ENCODE peak calls at places on chromosomes 4 and X, in five cellular contexts. M is A549, E is IMR-90, Z is SK-N-SH, O is K562. I is an unnamed sample.

GRCh38 chrX:39582091-39582490 is 515.7 kb downstream of the BCOR start:
- DNase-seq in M (peak; percentile 11), E (no peak), Z (no peak), O (no peak), I (no peak)

GRCh38 chr4:141435446-141436225 is 200.7 kb upstream of the IL15 start:
- DNase-seq in M (no peak), E (no peak), Z (no peak), O (no peak), I (no peak)

GRCh38 chrX:109485470-109486340 is 3.8 kb upstream of the GUCY2F start:
- DNase-seq in M (peak; percentile 70), E (peak; percentile 66), Z (peak; percentile 38), O (peak; percentile 61), I (peak; percentile 34)

GRCh38 chr4:1547131-1547862 is 136.8 kb downstream of the FAM53A start:
- DNase-seq in M (no peak), E (no peak), Z (no peak), O (no peak), I (no peak)

GRCh38 chr4:73068496-73069337 is 799 bp downstream of the COX18 start:
- DNase-seq in M (peak; percentile 25), E (peak; percentile 32), Z (peak; percentile 16), O (no peak), I (peak; percentile 17)

GRCh38 chr4:150342945-150343344 is 239.0 kb upstream of the MAB21L2 start:
- DNase-seq in M (no peak), E (no peak), Z (no peak), O (no peak), I (no peak)

GRCh38 chr4:111773858-111774257 is 371.4 kb upstream of the FAM241A start:
- DNase-seq in M (no peak), E (no peak), Z (no peak), O (no peak), I (no peak)

GRCh38 chrX:12947545-12948235 is 27.2 kb upstream of the TMSB4X start:
- DNase-seq in M (no peak), E (no peak), Z (no peak), O (no peak), I (no peak)

GRCh38 chr4:74659576-74660411 is 134.5 kb downstream of the BTC start:
- DNase-seq in M (peak; percentile 99), E (peak; percentile 99), Z (no peak), O (peak; percentile 13), I (no peak)

GRCh38 chr4:176156656-176157055 is 38.7 kb downstream of the SPATA4 start:
- DNase-seq in M (no peak), E (no peak), Z (no peak), O (no peak), I (no peak)

GRCh38 chr4:138103597-138104461 is 138.3 kb downstream of the SLC7A11 start:
- DNase-seq in M (no peak), E (no peak), Z (no peak), O (no peak), I (no peak)

GRCh38 chr4:108193891-108194672 is 25.4 kb upstream of the LEF1 start:
- DNase-seq in M (no peak), E (no peak), Z (no peak), O (no peak), I (no peak)

GRCh38 chr4:177182156-177182555 is 127.5 kb upstream of the NEIL3 start:
- DNase-seq in M (no peak), E (peak; percentile 61), Z (no peak), O (no peak), I (no peak)

GRCh38 chr4:78864405-78865024 is 74.7 kb downstream of the PAQR3 start:
- DNase-seq in M (peak; percentile 76), E (peak; percentile 85), Z (peak; percentile 34), O (peak; percentile 24), I (peak; percentile 44)

GRCh38 chrX:115650916-115651315 is 89.9 kb downstream of the PLS3 start:
- DNase-seq in M (peak; percentile 51), E (peak; percentile 47), Z (peak; percentile 52), O (peak; percentile 8), I (peak; percentile 17)

DNA sequence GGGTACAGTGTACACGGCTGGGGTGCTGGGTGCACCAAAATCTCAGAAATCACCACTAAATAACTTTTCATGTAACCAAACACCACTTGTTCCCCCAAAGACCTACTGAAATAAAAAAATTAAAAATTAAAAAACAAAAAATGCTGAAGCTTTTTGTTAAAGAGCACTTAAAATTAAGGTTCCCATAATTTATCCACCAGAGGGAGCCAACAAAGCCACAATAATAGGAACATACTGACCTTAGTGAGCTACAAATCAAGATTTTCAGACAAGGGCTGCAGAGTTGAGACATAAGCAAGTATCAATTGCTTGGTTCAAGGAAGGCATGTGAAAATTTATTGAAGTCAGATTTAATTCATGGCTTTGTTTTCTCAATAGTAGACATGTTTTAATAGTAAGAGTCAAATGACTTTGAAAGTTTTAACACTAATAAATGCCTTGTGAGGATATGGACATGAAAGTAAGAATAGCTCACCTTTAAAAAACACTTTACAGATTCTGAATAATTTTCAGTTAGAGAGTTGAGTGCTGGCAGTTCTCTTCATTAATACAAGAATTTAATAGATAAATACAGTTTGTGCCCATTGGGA is 43.0 kb upstream of the SCOC start:
- DNase-seq in M (peak; percentile 41), E (peak; percentile 55), Z (no peak), O (peak; percentile 23), I (no peak)
- TF ChIP-seq RCOR1 in M (no peak), E (no peak), Z (no peak), O (no peak), I (no peak)

GRCh38 chrX:140050906-140051305 is 85.6 kb upstream of the CXorf66 start:
- DNase-seq in M (peak; percentile 15), E (peak; percentile 15), Z (no peak), O (no peak), I (no peak)
- TF ChIP-seq RCOR1 in M (no peak), E (no peak), Z (no peak), O (no peak), I (no peak)

GRCh38 chrX:65595460-65595876 is 60.9 kb upstream of the LAS1L start:
- DNase-seq in M (peak; percentile 92), E (peak; percentile 93), Z (peak; percentile 70), O (peak; percentile 84), I (peak; percentile 89)
- TF ChIP-seq RCOR1 in M (no peak), E (no peak), Z (no peak), O (peak; percentile 87), I (no peak)

GRCh38 chr4:77174426-77174825 is 17.4 kb downstream of the CCNG2 start:
- DNase-seq in M (no peak), E (peak; percentile 50), Z (no peak), O (no peak), I (no peak)
- TF ChIP-seq RCOR1 in M (no peak), E (no peak), Z (no peak), O (no peak), I (no peak)

GRCh38 chr4:10272511-10272910 is 155.9 kb upstream of the WDR1 start:
- DNase-seq in M (no peak), E (no peak), Z (no peak), O (no peak), I (no peak)
- TF ChIP-seq RCOR1 in M (no peak), E (no peak), Z (no peak), O (no peak), I (no peak)

GRCh38 chr4:87865960-87866598 is 33.3 kb downstream of the MEPE start:
- DNase-seq in M (peak; percentile 58), E (peak; percentile 28), Z (no peak), O (no peak), I (no peak)
- TF ChIP-seq RCOR1 in M (no peak), E (no peak), Z (no peak), O (no peak), I (no peak)